ENCODE peak calls at places on chromosomes 2 and 18, in six cellular contexts. O, W, F, Z, Y and S are unnamed samples. For H3K36me3, the result is how much of the 10 kb centered on the place peaks cover.

GRCh38 chr2:180495606-180496005 is 484.8 kb upstream of the UBE2E3 start:
- DNase-seq in O (no peak), W (peak), F (no peak), Z (no peak), Y (no peak), S (peak)

GRCh38 chr2:239288951-239289481 is 111.8 kb downstream of the HDAC4 start:
- DNase-seq in O (no peak), W (no peak), F (no peak), Z (peak), Y (no peak), S (no peak)

GRCh38 chr2:37190290-37190689 is 1.8 kb upstream of the SULT6B1 start:
- DNase-seq in O (no peak), W (no peak), F (no peak), Z (no peak), Y (no peak), S (no peak)

GRCh38 chr2:202479090-202479489 is 103.0 kb downstream of the BMPR2 start:
- DNase-seq in O (no peak), W (peak), F (no peak), Z (no peak), Y (no peak), S (no peak)

GRCh38 chr18:75656035-75656434 is 228.5 kb upstream of the SMIM21 start:
- DNase-seq in O (no peak), W (no peak), F (no peak), Z (no peak), Y (no peak), S (no peak)

GRCh38 chr2:217551229-217551909 is 451.4 kb downstream of the TNS1 start:
- DNase-seq in O (no peak), W (peak), F (no peak), Z (no peak), Y (peak), S (no peak)

GRCh38 chr2:74500578-74500946 is 1.2 kb upstream of the LBX2 start:
- DNase-seq in O (no peak), W (no peak), F (no peak), Z (no peak), Y (no peak), S (no peak)

GRCh38 chr18:76922107-76922506 is 99.8 kb downstream of the ZNF236 start:
- DNase-seq in O (peak), W (peak), F (no peak), Z (no peak), Y (no peak), S (peak)

GRCh38 chr2:203809084-203809521 is 58.5 kb upstream of the CTLA4 start:
- DNase-seq in O (no peak), W (peak), F (no peak), Z (no peak), Y (no peak), S (no peak)

GRCh38 chr2:239745790-239746308 is 279.3 kb downstream of the NDUFA10 start:
- DNase-seq in O (no peak), W (no peak), F (no peak), Z (no peak), Y (no peak), S (no peak)

GRCh38 chr2:216216951-216217903 is 108.1 kb downstream of the XRCC5 start:
- DNase-seq in O (no peak), W (peak), F (no peak), Z (no peak), Y (no peak), S (no peak)

GRCh38 chr2:65382323-65382722 is 50.1 kb downstream of the SPRED2 start:
- DNase-seq in O (no peak), W (no peak), F (no peak), Z (no peak), Y (no peak), S (no peak)

DNA sequence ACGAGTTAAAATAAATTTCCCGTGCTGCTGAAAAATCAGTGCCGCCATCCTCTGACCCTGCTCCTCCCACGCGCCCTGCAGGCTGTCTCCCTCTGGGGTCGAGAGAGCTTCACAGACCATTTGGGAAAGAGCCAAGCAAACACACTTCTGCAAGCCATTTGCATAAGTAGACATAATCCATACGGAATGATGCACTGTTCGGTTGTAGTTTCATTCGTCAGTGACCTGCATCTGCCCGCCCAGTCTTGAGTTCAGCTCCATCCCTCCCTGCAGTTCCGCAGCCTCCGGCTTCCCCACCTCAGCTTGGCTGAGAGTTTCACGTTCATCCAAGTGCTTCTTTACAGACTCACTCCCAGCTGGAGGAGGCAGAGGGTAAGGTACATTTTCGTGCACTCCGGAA is 69.6 kb downstream of the TRAPPC12 start:
- DNase-seq in O (no peak), W (peak), F (no peak), Z (no peak), Y (no peak), S (no peak)
- H3K36me3 ChIP-seq in O (under half), W (under half), F (under half), Z (under half), Y (under half), S (under half)

GRCh38 chr18:45250479-45250878 is 364.8 kb upstream of the SLC14A2 start:
- DNase-seq in O (no peak), W (peak), F (no peak), Z (no peak), Y (no peak), S (no peak)
- H3K36me3 ChIP-seq in O (under half), W (under half), F (under half), Z (under half), Y (under half), S (under half)

DNA sequence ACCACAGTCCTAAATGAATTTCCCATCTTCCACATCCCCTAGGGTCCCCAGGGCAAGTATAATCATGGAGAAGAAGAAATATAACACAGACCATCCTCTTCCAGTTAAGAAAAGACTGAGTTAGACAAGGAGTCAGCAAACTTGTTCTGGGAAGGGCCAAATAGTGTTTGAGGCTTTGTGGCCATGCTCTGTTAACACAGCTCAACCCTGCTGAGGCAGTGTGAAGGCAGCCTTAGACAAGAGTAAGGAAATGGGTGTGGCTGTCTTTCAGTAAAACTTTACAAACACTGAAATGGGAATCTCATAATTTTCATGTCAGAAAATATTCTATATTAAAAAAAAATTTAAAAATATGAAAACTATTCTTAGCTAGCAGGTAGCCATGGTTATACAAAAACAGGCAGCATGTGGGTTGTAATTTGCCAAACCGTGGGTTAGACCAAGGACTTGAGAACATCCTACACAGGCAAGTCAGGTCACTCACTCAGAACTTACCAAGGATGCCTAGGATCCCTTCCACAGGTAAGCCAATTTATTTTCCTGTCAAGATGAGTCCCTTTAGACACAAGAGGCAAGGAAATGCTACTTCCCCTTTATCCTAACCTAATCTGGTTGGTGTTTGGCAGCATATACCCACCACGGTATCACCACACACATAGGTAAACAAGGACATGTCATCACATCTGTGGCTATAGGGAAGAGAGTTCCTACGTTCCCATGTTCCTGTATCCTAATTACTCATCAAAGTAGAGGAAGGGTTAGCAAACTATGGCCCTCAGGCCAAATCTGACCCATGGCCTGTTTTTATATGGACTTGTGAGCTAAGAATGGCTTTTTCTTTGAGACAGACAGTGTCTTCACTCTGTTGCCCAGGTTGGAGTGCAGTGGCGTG is 31.9 kb downstream of the C2orf74 start:
- DNase-seq in O (no peak), W (peak), F (no peak), Z (no peak), Y (no peak), S (no peak)
- H3K36me3 ChIP-seq in O (under half), W (under half), F (under half), Z (under half), Y (under half), S (under half)

GRCh38 chr18:8402237-8402636 is 207.0 kb upstream of the RAB12 start:
- DNase-seq in O (no peak), W (no peak), F (no peak), Z (no peak), Y (no peak), S (no peak)

GRCh38 chr18:8403713-8404112 is 205.5 kb upstream of the RAB12 start:
- DNase-seq in O (no peak), W (no peak), F (no peak), Z (no peak), Y (no peak), S (no peak)

GRCh38 chr18:8400825-8401224 is 208.4 kb upstream of the RAB12 start:
- DNase-seq in O (no peak), W (no peak), F (no peak), Z (no peak), Y (no peak), S (no peak)

GRCh38 chr18:8400193-8400752 is 209.0 kb upstream of the RAB12 start:
- DNase-seq in O (no peak), W (no peak), F (no peak), Z (no peak), Y (no peak), S (no peak)

GRCh38 chr18:8401606-8402005 is 207.6 kb upstream of the RAB12 start:
- DNase-seq in O (no peak), W (no peak), F (no peak), Z (no peak), Y (no peak), S (no peak)
- H3K36me3 ChIP-seq in O (under half), W (under half), F (under half), Z (under half), Y (under half), S (under half)

GRCh38 chr2:85703329-85703728 is 9.2 kb downstream of the GNLY start:
- DNase-seq in O (no peak), W (no peak), F (no peak), Z (no peak), Y (no peak), S (no peak)
- H3K36me3 ChIP-seq in O (under half), W (under half), F (under half), Z (under half), Y (under half), S (under half)

DNA sequence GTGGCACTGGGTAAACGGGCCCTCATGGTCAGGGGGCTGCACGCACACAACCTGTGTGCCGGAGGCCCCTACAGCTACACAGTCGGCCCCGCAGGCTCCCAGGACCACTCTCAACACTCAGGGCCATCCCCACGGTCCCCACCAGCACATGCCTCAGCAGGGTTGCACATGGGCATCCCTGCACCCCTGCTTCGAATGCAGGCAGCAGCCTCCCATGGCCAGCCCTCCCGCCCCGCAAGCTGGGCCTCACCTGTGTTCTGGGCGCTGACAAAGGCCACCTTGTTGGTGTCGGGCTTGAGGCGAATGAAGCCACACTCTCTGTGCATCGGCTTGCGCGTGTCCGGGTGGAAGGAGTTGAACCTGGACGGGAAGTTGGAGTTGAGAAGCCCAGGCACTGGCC is 34.2 kb downstream of the THAP4 start:
- DNase-seq in O (no peak), W (no peak), F (no peak), Z (no peak), Y (no peak), S (no peak)
- H3K36me3 ChIP-seq in O (under half), W (under half), F (under half), Z (under half), Y (under half), S (under half)

DNA sequence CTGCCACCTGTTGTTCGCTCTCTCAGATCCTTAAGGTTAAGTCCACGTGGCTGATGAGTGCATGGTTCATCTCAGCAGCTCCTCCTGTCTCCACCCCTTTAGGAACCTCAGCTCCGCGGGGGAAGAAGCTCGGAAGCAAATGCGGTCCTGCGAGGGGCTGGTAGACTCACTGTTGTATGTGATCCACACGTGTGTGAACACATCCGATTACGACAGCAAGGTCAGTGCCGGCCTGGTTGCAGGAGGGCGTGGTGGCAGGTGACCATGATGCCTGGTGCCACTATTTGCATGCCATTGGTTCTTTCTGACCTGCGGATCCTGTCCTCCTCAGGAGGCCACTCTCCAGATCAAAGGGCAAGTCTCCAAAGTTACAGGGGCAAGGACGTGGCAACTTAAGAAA is 133.9 kb upstream of the DAPL1 start:
- DNase-seq in O (no peak), W (no peak), F (no peak), Z (no peak), Y (no peak), S (no peak)
- H3K36me3 ChIP-seq in O (under half), W (under half), F (under half), Z (under half), Y (under half), S (under half)

GRCh38 chr2:168562971-168563370 is 106.9 kb downstream of the CERS6 start:
- DNase-seq in O (no peak), W (no peak), F (no peak), Z (no peak), Y (no peak), S (no peak)
- H3K36me3 ChIP-seq in O (under half), W (under half), F (under half), Z (under half), Y (under half), S (under half)